ENCODE peak calls at places on chromosomes 5 and 9, in five cellular contexts. One of them, this sample, is unnamed.

GRCh38 chr9:6805532-6805931 is 47.8 kb downstream of the KDM4C start:
- DNase-seq in IMR-90: peak; percentile 80
- DNase-seq in GM12878: no peak
- DNase-seq in astrocyte of the spinal cord: peak; percentile 53
- DNase-seq in esophagus muscularis mucosa: peak; percentile 29
- DNase-seq in this sample: no peak

GRCh38 chr5:136814621-136815378 is 449.5 kb upstream of the TRPC7 start:
- DNase-seq in IMR-90: peak; percentile 31
- DNase-seq in GM12878: no peak
- DNase-seq in astrocyte of the spinal cord: peak; percentile 28
- DNase-seq in esophagus muscularis mucosa: no peak
- DNase-seq in this sample: no peak

GRCh38 chr5:152288917-152289595 is 116.0 kb downstream of the NMUR2 start:
- DNase-seq in esophagus muscularis mucosa: no peak
- DNase-seq in GM12878: no peak
- DNase-seq in IMR-90: no peak
- DNase-seq in astrocyte of the spinal cord: no peak
- DNase-seq in this sample: no peak

GRCh38 chr5:72956324-72957140 is 691 bp downstream of the FCHO2 start:
- DNase-seq in IMR-90: peak; percentile 56
- DNase-seq in astrocyte of the spinal cord: peak; percentile 75
- DNase-seq in GM12878: no peak
- DNase-seq in esophagus muscularis mucosa: no peak
- DNase-seq in this sample: no peak

GRCh38 chr5:153626836-153627235 is 136.4 kb downstream of the GRIA1 start:
- DNase-seq in GM12878: no peak
- DNase-seq in IMR-90: no peak
- DNase-seq in esophagus muscularis mucosa: no peak
- DNase-seq in astrocyte of the spinal cord: no peak
- DNase-seq in this sample: no peak

GRCh38 chr5:157245477-157245876 is 20.4 kb upstream of the CYFIP2 start:
- DNase-seq in esophagus muscularis mucosa: no peak
- DNase-seq in GM12878: no peak
- DNase-seq in IMR-90: no peak
- DNase-seq in astrocyte of the spinal cord: peak; percentile 8
- DNase-seq in this sample: no peak

GRCh38 chr9:8338249-8338721 is 538.7 kb upstream of the DMAC1 start:
- DNase-seq in esophagus muscularis mucosa: no peak
- DNase-seq in GM12878: no peak
- DNase-seq in astrocyte of the spinal cord: peak; percentile 45
- DNase-seq in IMR-90: peak; percentile 7
- DNase-seq in this sample: no peak

GRCh38 chr5:94693043-94693822 is 74.8 kb downstream of the SLF1 start:
- DNase-seq in esophagus muscularis mucosa: no peak
- DNase-seq in IMR-90: peak; percentile 93
- DNase-seq in GM12878: no peak
- DNase-seq in astrocyte of the spinal cord: peak; percentile 82
- DNase-seq in this sample: no peak

GRCh38 chr5:111461261-111461671 is 51.1 kb downstream of the STARD4 start:
- DNase-seq in GM12878: no peak
- DNase-seq in esophagus muscularis mucosa: no peak
- DNase-seq in astrocyte of the spinal cord: peak; percentile 6
- DNase-seq in IMR-90: peak; percentile 25
- DNase-seq in this sample: no peak

GRCh38 chr5:173668245-173668800 is 51.9 kb upstream of the BOD1 start:
- DNase-seq in astrocyte of the spinal cord: no peak
- DNase-seq in GM12878: no peak
- DNase-seq in esophagus muscularis mucosa: no peak
- DNase-seq in IMR-90: no peak
- DNase-seq in this sample: no peak

GRCh38 chr9:5321058-5321457 is 16.5 kb upstream of the RLN2 start:
- DNase-seq in IMR-90: peak; percentile 22
- DNase-seq in esophagus muscularis mucosa: no peak
- DNase-seq in astrocyte of the spinal cord: no peak
- DNase-seq in GM12878: no peak
- DNase-seq in this sample: no peak

GRCh38 chr9:113927277-113927676 is 51.2 kb downstream of the ZNF618 start:
- DNase-seq in IMR-90: no peak
- DNase-seq in GM12878: no peak
- DNase-seq in esophagus muscularis mucosa: no peak
- DNase-seq in astrocyte of the spinal cord: no peak
- DNase-seq in this sample: no peak

GRCh38 chr9:80885894-80886293 is 803.5 kb downstream of the TLE1 start:
- DNase-seq in GM12878: no peak
- DNase-seq in astrocyte of the spinal cord: no peak
- DNase-seq in esophagus muscularis mucosa: no peak
- DNase-seq in IMR-90: no peak
- DNase-seq in this sample: no peak

GRCh38 chr5:79235222-79235577 is 731 bp upstream of the JMY start:
- DNase-seq in esophagus muscularis mucosa: no peak
- DNase-seq in astrocyte of the spinal cord: peak; percentile 49
- DNase-seq in GM12878: no peak
- DNase-seq in IMR-90: peak; percentile 40
- DNase-seq in this sample: no peak

GRCh38 chr9:110926828-110927227 is 111.4 kb downstream of the LPAR1 start:
- DNase-seq in astrocyte of the spinal cord: no peak
- DNase-seq in IMR-90: no peak
- DNase-seq in esophagus muscularis mucosa: no peak
- DNase-seq in GM12878: no peak
- DNase-seq in this sample: no peak

GRCh38 chr9:73081979-73082657 is 69.5 kb upstream of the ANXA1 start:
- DNase-seq in IMR-90: peak; percentile 27
- DNase-seq in astrocyte of the spinal cord: peak; percentile 57
- DNase-seq in esophagus muscularis mucosa: no peak
- DNase-seq in GM12878: no peak
- DNase-seq in this sample: no peak

GRCh38 chr9:35903049-35903448 is 3.0 kb upstream of the HRCT1 start:
- DNase-seq in IMR-90: peak; percentile 65
- DNase-seq in GM12878: no peak
- DNase-seq in astrocyte of the spinal cord: peak; percentile 67
- DNase-seq in esophagus muscularis mucosa: no peak
- DNase-seq in this sample: no peak

GRCh38 chr5:31774779-31775178 is 135.8 kb downstream of the PDZD2 start:
- DNase-seq in astrocyte of the spinal cord: no peak
- DNase-seq in esophagus muscularis mucosa: no peak
- DNase-seq in GM12878: no peak
- DNase-seq in IMR-90: no peak
- DNase-seq in this sample: no peak

GRCh38 chr9:90290716-90291485 is 351.7 kb downstream of the DIRAS2 start:
- DNase-seq in esophagus muscularis mucosa: no peak
- DNase-seq in astrocyte of the spinal cord: peak; percentile 61
- DNase-seq in GM12878: no peak
- DNase-seq in IMR-90: peak; percentile 42
- DNase-seq in this sample: no peak

GRCh38 chr5:43396762-43397304 is 15.4 kb downstream of the CCL28 start:
- DNase-seq in esophagus muscularis mucosa: peak; percentile 91
- DNase-seq in astrocyte of the spinal cord: peak; percentile 21
- DNase-seq in GM12878: peak; percentile 17
- DNase-seq in IMR-90: no peak
- DNase-seq in this sample: no peak

GRCh38 chr5:67942451-67942830 is 273.1 kb upstream of the PIK3R1 start:
- DNase-seq in esophagus muscularis mucosa: no peak
- DNase-seq in astrocyte of the spinal cord: no peak
- DNase-seq in GM12878: no peak
- DNase-seq in IMR-90: no peak
- DNase-seq in this sample: no peak

GRCh38 chr9:95004452-95005275 is 278.2 kb downstream of the AOPEP start:
- DNase-seq in astrocyte of the spinal cord: no peak
- DNase-seq in IMR-90: no peak
- DNase-seq in GM12878: no peak
- DNase-seq in esophagus muscularis mucosa: no peak
- DNase-seq in this sample: no peak

GRCh38 chr9:95000821-95001220 is 274.3 kb downstream of the AOPEP start:
- DNase-seq in astrocyte of the spinal cord: no peak
- DNase-seq in esophagus muscularis mucosa: no peak
- DNase-seq in IMR-90: no peak
- DNase-seq in GM12878: no peak
- DNase-seq in this sample: no peak

GRCh38 chr9:95005276-95006141 is 279.0 kb downstream of the AOPEP start:
- DNase-seq in IMR-90: no peak
- DNase-seq in GM12878: no peak
- DNase-seq in esophagus muscularis mucosa: no peak
- DNase-seq in astrocyte of the spinal cord: peak; percentile 47
- DNase-seq in this sample: no peak

GRCh38 chr9:95001720-95002119 is 275.2 kb downstream of the AOPEP start:
- DNase-seq in esophagus muscularis mucosa: no peak
- DNase-seq in GM12878: no peak
- DNase-seq in IMR-90: no peak
- DNase-seq in astrocyte of the spinal cord: no peak
- DNase-seq in this sample: no peak

DNA sequence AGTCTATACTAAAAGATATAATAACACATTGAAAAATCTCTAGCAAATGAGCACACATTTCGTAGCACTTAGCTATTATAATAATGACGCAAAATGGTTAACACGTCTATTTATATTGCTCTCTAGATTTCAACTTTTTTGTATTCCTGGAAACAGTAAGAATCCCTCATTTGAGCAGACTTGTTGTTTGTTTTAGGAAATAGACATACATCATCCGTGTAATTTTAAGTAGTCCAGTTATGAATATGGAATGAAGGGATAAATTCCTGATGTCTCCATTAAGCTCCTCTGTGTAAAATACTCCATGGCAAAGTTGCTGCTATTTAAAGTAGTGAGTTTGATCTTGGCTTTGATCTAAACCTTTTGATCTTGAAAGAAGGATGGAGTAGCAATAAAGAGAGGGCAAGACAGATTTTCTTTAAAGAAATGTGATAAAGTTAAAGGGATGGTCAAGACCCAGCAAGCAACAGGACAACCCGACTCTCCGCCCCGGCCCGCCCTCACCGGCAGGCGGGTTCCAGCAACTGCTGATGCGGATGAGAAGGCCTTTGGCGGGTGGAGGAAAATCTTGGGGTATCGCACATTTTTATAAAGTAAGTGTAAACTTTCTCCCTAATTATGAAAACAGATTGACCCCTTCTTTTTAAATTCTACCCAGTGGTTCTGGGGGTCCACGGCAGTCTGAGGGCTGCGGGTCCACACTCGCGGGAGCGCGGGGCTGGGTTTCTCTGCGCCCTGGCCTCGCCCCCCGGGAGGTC is 277.4 kb downstream of the AOPEP start:
- DNase-seq in IMR-90: peak; percentile 53
- DNase-seq in astrocyte of the spinal cord: peak; percentile 76
- DNase-seq in GM12878: no peak
- DNase-seq in esophagus muscularis mucosa: no peak
- DNase-seq in this sample: no peak
- TF ChIP-seq CTCF in IMR-90: peak; percentile 7
- TF ChIP-seq CTCF in astrocyte of the spinal cord: no peak
- TF ChIP-seq CTCF in GM12878: no peak
- TF ChIP-seq CTCF in esophagus muscularis mucosa: peak; percentile 18
- TF ChIP-seq CTCF in this sample: peak; percentile 48

GRCh38 chr9:128617943-128618342 is 38.7 kb downstream of the DYNC2I2 start:
- DNase-seq in GM12878: no peak
- DNase-seq in astrocyte of the spinal cord: no peak
- DNase-seq in IMR-90: no peak
- DNase-seq in esophagus muscularis mucosa: no peak
- DNase-seq in this sample: no peak
- TF ChIP-seq CTCF in GM12878: no peak
- TF ChIP-seq CTCF in astrocyte of the spinal cord: no peak
- TF ChIP-seq CTCF in IMR-90: no peak
- TF ChIP-seq CTCF in esophagus muscularis mucosa: no peak
- TF ChIP-seq CTCF in this sample: no peak

GRCh38 chr5:175657593-175658271 is at the start of gene HRH2:
- DNase-seq in GM12878: no peak
- DNase-seq in esophagus muscularis mucosa: no peak
- DNase-seq in astrocyte of the spinal cord: no peak
- DNase-seq in IMR-90: no peak
- DNase-seq in this sample: no peak
- TF ChIP-seq CTCF in GM12878: no peak
- TF ChIP-seq CTCF in esophagus muscularis mucosa: no peak
- TF ChIP-seq CTCF in astrocyte of the spinal cord: no peak
- TF ChIP-seq CTCF in IMR-90: no peak
- TF ChIP-seq CTCF in this sample: no peak

DNA sequence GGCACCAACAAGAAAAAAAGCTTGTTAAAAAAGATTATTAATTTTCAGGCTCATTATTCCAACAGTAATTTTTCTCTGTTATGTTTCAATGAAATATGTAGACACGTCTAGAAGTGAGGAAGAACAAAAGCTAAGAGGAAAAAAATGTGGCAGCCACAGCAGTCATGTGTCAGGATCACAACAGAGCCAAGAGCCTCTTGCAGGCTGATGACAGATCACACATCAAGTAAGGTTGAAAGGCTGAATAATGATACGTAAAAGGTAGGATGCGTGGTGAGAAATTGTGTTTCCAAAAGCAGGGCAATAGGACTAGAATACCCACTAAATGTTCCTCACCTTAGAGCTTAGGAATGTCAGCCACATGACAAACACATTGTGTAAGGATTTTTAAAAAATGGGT is 124.8 kb downstream of the HTR1A start:
- DNase-seq in IMR-90: no peak
- DNase-seq in astrocyte of the spinal cord: no peak
- DNase-seq in esophagus muscularis mucosa: no peak
- DNase-seq in GM12878: no peak
- DNase-seq in this sample: no peak
- TF ChIP-seq CTCF in IMR-90: no peak
- TF ChIP-seq CTCF in astrocyte of the spinal cord: no peak
- TF ChIP-seq CTCF in esophagus muscularis mucosa: no peak
- TF ChIP-seq CTCF in GM12878: no peak
- TF ChIP-seq CTCF in this sample: no peak

DNA sequence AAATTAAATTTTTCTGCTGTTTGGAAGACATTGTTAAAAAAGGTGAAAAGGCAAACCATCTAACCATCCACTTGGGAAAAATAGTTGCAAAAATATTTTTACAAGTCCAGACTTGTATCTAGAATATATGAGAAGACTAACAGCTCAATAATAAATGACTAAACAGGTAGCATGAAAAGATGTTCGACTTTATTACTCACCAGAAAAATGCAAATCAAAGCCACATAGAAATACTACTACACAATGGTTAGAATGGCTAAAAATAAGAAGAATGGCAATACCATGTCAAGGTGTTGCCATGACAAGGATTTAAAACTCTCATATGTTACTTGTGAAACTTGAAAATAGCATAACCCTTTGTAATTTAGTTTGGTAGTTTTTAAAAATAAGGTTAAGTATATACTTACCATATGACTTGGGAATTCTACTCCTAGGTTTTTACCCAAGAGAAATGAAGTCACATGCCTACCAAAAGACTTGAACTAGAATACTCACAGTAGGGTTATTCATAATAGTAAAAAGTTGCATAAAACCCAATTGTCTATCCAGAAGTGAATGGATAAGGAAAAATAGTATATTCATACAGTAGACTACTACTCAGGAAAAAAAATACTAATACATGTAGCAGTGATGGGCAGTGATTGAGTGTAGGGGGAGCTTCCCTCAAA is 93.8 kb downstream of the VPS13A start:
- DNase-seq in astrocyte of the spinal cord: no peak
- DNase-seq in GM12878: no peak
- DNase-seq in esophagus muscularis mucosa: no peak
- DNase-seq in IMR-90: no peak
- DNase-seq in this sample: no peak
- TF ChIP-seq CTCF in astrocyte of the spinal cord: no peak
- TF ChIP-seq CTCF in GM12878: no peak
- TF ChIP-seq CTCF in esophagus muscularis mucosa: no peak
- TF ChIP-seq CTCF in IMR-90: no peak
- TF ChIP-seq CTCF in this sample: no peak

GRCh38 chr5:86463339-86463738 is 154.4 kb upstream of the COX7C start:
- DNase-seq in astrocyte of the spinal cord: no peak
- DNase-seq in esophagus muscularis mucosa: no peak
- DNase-seq in GM12878: no peak
- DNase-seq in IMR-90: no peak
- DNase-seq in this sample: no peak
- TF ChIP-seq CTCF in astrocyte of the spinal cord: no peak
- TF ChIP-seq CTCF in esophagus muscularis mucosa: no peak
- TF ChIP-seq CTCF in GM12878: no peak
- TF ChIP-seq CTCF in IMR-90: no peak
- TF ChIP-seq CTCF in this sample: no peak